ENCODE peak calls at places on chromosomes 2 and 18, in eight cellular contexts. One of them, this sample, is unnamed. For H3K4me1 and H3K27me3, the result is how much of the 10 kb centered on the place peaks cover.

GRCh38 chr2:37713258-37713700 is 41.8 kb upstream of the CDC42EP3 start:
- DNase-seq in left ventricle myocardium inferior: no peak
- DNase-seq in upper lobe of right lung: no peak
- DNase-seq in sigmoid colon: no peak
- DNase-seq in effector memory CD4-positive, alpha-beta T cell: no peak
- DNase-seq in ovary: no peak
- DNase-seq in neural progenitor cell: no peak
- DNase-seq in tibial artery: no peak
- DNase-seq in this sample: no peak

GRCh38 chr2:71742953-71743601 is 289.7 kb downstream of the DYSF start:
- DNase-seq in upper lobe of right lung: no peak
- DNase-seq in tibial artery: peak
- DNase-seq in left ventricle myocardium inferior: peak
- DNase-seq in effector memory CD4-positive, alpha-beta T cell: no peak
- DNase-seq in sigmoid colon: peak
- DNase-seq in ovary: peak
- DNase-seq in neural progenitor cell: no peak
- DNase-seq in this sample: no peak

GRCh38 chr2:13542061-13542460 is 825.3 kb downstream of the TRIB2 start:
- DNase-seq in left ventricle myocardium inferior: no peak
- DNase-seq in tibial artery: no peak
- DNase-seq in neural progenitor cell: no peak
- DNase-seq in sigmoid colon: no peak
- DNase-seq in ovary: no peak
- DNase-seq in effector memory CD4-positive, alpha-beta T cell: no peak
- DNase-seq in upper lobe of right lung: no peak
- DNase-seq in this sample: no peak

GRCh38 chr2:212892193-212892592 is 259.2 kb downstream of the IKZF2 start:
- DNase-seq in left ventricle myocardium inferior: no peak
- DNase-seq in upper lobe of right lung: no peak
- DNase-seq in effector memory CD4-positive, alpha-beta T cell: no peak
- DNase-seq in tibial artery: no peak
- DNase-seq in neural progenitor cell: peak
- DNase-seq in sigmoid colon: no peak
- DNase-seq in ovary: no peak
- DNase-seq in this sample: no peak

GRCh38 chr2:121480826-121481225 is 49.9 kb upstream of the RNU4ATAC start:
- DNase-seq in left ventricle myocardium inferior: no peak
- DNase-seq in sigmoid colon: peak
- DNase-seq in neural progenitor cell: no peak
- DNase-seq in effector memory CD4-positive, alpha-beta T cell: no peak
- DNase-seq in tibial artery: no peak
- DNase-seq in ovary: peak
- DNase-seq in upper lobe of right lung: no peak
- DNase-seq in this sample: no peak

GRCh38 chr2:223113161-223113560 is 61.2 kb downstream of the KCNE4 start:
- DNase-seq in sigmoid colon: no peak
- DNase-seq in upper lobe of right lung: no peak
- DNase-seq in left ventricle myocardium inferior: no peak
- DNase-seq in effector memory CD4-positive, alpha-beta T cell: no peak
- DNase-seq in ovary: no peak
- DNase-seq in tibial artery: no peak
- DNase-seq in neural progenitor cell: no peak
- DNase-seq in this sample: no peak

GRCh38 chr2:103773884-103774283 is 1012.1 kb downstream of the TMEM182 start:
- DNase-seq in neural progenitor cell: no peak
- DNase-seq in upper lobe of right lung: no peak
- DNase-seq in tibial artery: no peak
- DNase-seq in sigmoid colon: no peak
- DNase-seq in effector memory CD4-positive, alpha-beta T cell: no peak
- DNase-seq in ovary: no peak
- DNase-seq in left ventricle myocardium inferior: no peak
- DNase-seq in this sample: no peak

GRCh38 chr18:30093376-30093775 is 949.2 kb downstream of the DSC3 start:
- DNase-seq in left ventricle myocardium inferior: no peak
- DNase-seq in sigmoid colon: no peak
- DNase-seq in upper lobe of right lung: no peak
- DNase-seq in ovary: no peak
- DNase-seq in neural progenitor cell: no peak
- DNase-seq in tibial artery: no peak
- DNase-seq in effector memory CD4-positive, alpha-beta T cell: no peak
- DNase-seq in this sample: no peak

GRCh38 chr18:46723856-46724415 is 32.9 kb downstream of the ST8SIA5 start:
- DNase-seq in effector memory CD4-positive, alpha-beta T cell: no peak
- DNase-seq in upper lobe of right lung: no peak
- DNase-seq in ovary: no peak
- DNase-seq in left ventricle myocardium inferior: no peak
- DNase-seq in tibial artery: no peak
- DNase-seq in sigmoid colon: no peak
- DNase-seq in neural progenitor cell: no peak
- DNase-seq in this sample: no peak

GRCh38 chr2:30026091-30027055 is 105.0 kb upstream of the ALK start:
- DNase-seq in ovary: no peak
- DNase-seq in tibial artery: no peak
- DNase-seq in upper lobe of right lung: peak
- DNase-seq in left ventricle myocardium inferior: peak
- DNase-seq in effector memory CD4-positive, alpha-beta T cell: no peak
- DNase-seq in sigmoid colon: no peak
- DNase-seq in neural progenitor cell: peak
- DNase-seq in this sample: no peak

GRCh38 chr2:233329489-233330135 is 22.0 kb downstream of the SAG start:
- DNase-seq in upper lobe of right lung: no peak
- DNase-seq in neural progenitor cell: peak
- DNase-seq in left ventricle myocardium inferior: no peak
- DNase-seq in effector memory CD4-positive, alpha-beta T cell: no peak
- DNase-seq in tibial artery: no peak
- DNase-seq in ovary: no peak
- DNase-seq in sigmoid colon: no peak
- DNase-seq in this sample: no peak

GRCh38 chr2:241296767-241297166 is 18.7 kb downstream of the HDLBP start:
- DNase-seq in tibial artery: no peak
- DNase-seq in ovary: no peak
- DNase-seq in effector memory CD4-positive, alpha-beta T cell: no peak
- DNase-seq in upper lobe of right lung: no peak
- DNase-seq in left ventricle myocardium inferior: no peak
- DNase-seq in neural progenitor cell: no peak
- DNase-seq in sigmoid colon: no peak
- DNase-seq in this sample: no peak

GRCh38 chr2:8661736-8662135 is 20.1 kb upstream of the ID2 start:
- DNase-seq in left ventricle myocardium inferior: no peak
- DNase-seq in effector memory CD4-positive, alpha-beta T cell: no peak
- DNase-seq in upper lobe of right lung: peak
- DNase-seq in tibial artery: peak
- DNase-seq in neural progenitor cell: no peak
- DNase-seq in sigmoid colon: peak
- DNase-seq in ovary: peak
- DNase-seq in this sample: no peak

GRCh38 chr18:6729247-6730091 is at the start of gene ARHGAP28:
- DNase-seq in tibial artery: peak
- DNase-seq in effector memory CD4-positive, alpha-beta T cell: no peak
- DNase-seq in sigmoid colon: peak
- DNase-seq in ovary: peak
- DNase-seq in upper lobe of right lung: peak
- DNase-seq in neural progenitor cell: peak
- DNase-seq in left ventricle myocardium inferior: peak
- DNase-seq in this sample: no peak

GRCh38 chr2:109349555-109350430 is 220.8 kb downstream of the SH3RF3 start:
- DNase-seq in sigmoid colon: no peak
- DNase-seq in ovary: no peak
- DNase-seq in tibial artery: no peak
- DNase-seq in left ventricle myocardium inferior: no peak
- DNase-seq in upper lobe of right lung: peak
- DNase-seq in neural progenitor cell: no peak
- DNase-seq in effector memory CD4-positive, alpha-beta T cell: no peak
- DNase-seq in this sample: no peak

GRCh38 chr2:84458436-84459027 is 548 bp downstream of the SUCLG1 start:
- DNase-seq in sigmoid colon: peak
- DNase-seq in tibial artery: peak
- DNase-seq in effector memory CD4-positive, alpha-beta T cell: no peak
- DNase-seq in ovary: no peak
- DNase-seq in left ventricle myocardium inferior: no peak
- DNase-seq in upper lobe of right lung: no peak
- DNase-seq in neural progenitor cell: peak
- DNase-seq in this sample: no peak

GRCh38 chr18:57666818-57667497 is 45.3 kb upstream of the NARS1 start:
- DNase-seq in upper lobe of right lung: no peak
- DNase-seq in sigmoid colon: no peak
- DNase-seq in left ventricle myocardium inferior: no peak
- DNase-seq in tibial artery: no peak
- DNase-seq in ovary: no peak
- DNase-seq in neural progenitor cell: no peak
- DNase-seq in effector memory CD4-positive, alpha-beta T cell: no peak
- DNase-seq in this sample: no peak

GRCh38 chr2:33494877-33495641 is 18.6 kb downstream of the RASGRP3 start:
- DNase-seq in left ventricle myocardium inferior: no peak
- DNase-seq in neural progenitor cell: no peak
- DNase-seq in ovary: no peak
- DNase-seq in sigmoid colon: no peak
- DNase-seq in effector memory CD4-positive, alpha-beta T cell: no peak
- DNase-seq in tibial artery: no peak
- DNase-seq in upper lobe of right lung: no peak
- DNase-seq in this sample: no peak

GRCh38 chr2:121643877-121644276 is 5.4 kb downstream of the CLASP1 start:
- DNase-seq in left ventricle myocardium inferior: no peak
- DNase-seq in upper lobe of right lung: no peak
- DNase-seq in effector memory CD4-positive, alpha-beta T cell: no peak
- DNase-seq in neural progenitor cell: no peak
- DNase-seq in sigmoid colon: no peak
- DNase-seq in ovary: no peak
- DNase-seq in tibial artery: no peak
- DNase-seq in this sample: no peak

DNA sequence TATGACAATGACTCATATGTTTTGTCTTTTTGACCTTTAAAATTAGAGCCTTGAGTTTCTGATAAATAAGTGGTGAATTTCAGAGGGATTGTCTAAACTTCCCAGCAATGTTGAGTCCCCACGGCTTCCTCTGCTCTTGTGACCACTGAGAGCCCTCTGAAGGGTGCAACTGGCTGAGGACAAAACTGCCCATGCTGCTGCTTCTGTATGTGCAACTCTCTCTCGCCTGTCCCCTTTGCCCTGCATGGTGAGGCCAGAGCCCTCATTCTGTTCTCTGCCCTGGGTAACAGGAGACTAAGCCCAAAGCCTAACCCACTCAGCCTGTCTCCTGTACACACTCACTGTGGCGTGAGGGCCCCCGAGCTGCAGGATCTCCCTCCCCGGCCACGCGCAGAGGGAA is 52.6 kb upstream of the SLC14A1 start:
- DNase-seq in sigmoid colon: no peak
- DNase-seq in upper lobe of right lung: no peak
- DNase-seq in effector memory CD4-positive, alpha-beta T cell: no peak
- DNase-seq in left ventricle myocardium inferior: no peak
- DNase-seq in neural progenitor cell: no peak
- DNase-seq in ovary: no peak
- DNase-seq in tibial artery: no peak
- DNase-seq in this sample: no peak
- H3K4me1 ChIP-seq in sigmoid colon: under half
- H3K4me1 ChIP-seq in upper lobe of right lung: under half
- H3K4me1 ChIP-seq in effector memory CD4-positive, alpha-beta T cell: under half
- H3K4me1 ChIP-seq in left ventricle myocardium inferior: under half
- H3K4me1 ChIP-seq in neural progenitor cell: under half
- H3K4me1 ChIP-seq in ovary: under half
- H3K4me1 ChIP-seq in tibial artery: under half
- H3K4me1 ChIP-seq in this sample: under half

GRCh38 chr2:191856111-191856876 is 9.4 kb upstream of the CAVIN2 start:
- DNase-seq in tibial artery: no peak
- DNase-seq in effector memory CD4-positive, alpha-beta T cell: no peak
- DNase-seq in upper lobe of right lung: no peak
- DNase-seq in neural progenitor cell: no peak
- DNase-seq in left ventricle myocardium inferior: no peak
- DNase-seq in sigmoid colon: no peak
- DNase-seq in ovary: no peak
- DNase-seq in this sample: no peak
- H3K27ac ChIP-seq in tibial artery: no peak
- H3K27ac ChIP-seq in effector memory CD4-positive, alpha-beta T cell: no peak
- H3K27ac ChIP-seq in upper lobe of right lung: no peak
- H3K27ac ChIP-seq in neural progenitor cell: no peak
- H3K27ac ChIP-seq in left ventricle myocardium inferior: peak
- H3K27ac ChIP-seq in sigmoid colon: no peak
- H3K27ac ChIP-seq in ovary: no peak
- H3K27ac ChIP-seq in this sample: no peak

GRCh38 chr2:239002960-239003932 is 155.4 kb downstream of the TWIST2 start:
- DNase-seq in upper lobe of right lung: peak
- DNase-seq in left ventricle myocardium inferior: no peak
- DNase-seq in tibial artery: no peak
- DNase-seq in effector memory CD4-positive, alpha-beta T cell: no peak
- DNase-seq in ovary: peak
- DNase-seq in neural progenitor cell: no peak
- DNase-seq in sigmoid colon: peak
- DNase-seq in this sample: no peak
- H3K27me3 ChIP-seq in upper lobe of right lung: under half
- H3K27me3 ChIP-seq in left ventricle myocardium inferior: half or more
- H3K27me3 ChIP-seq in tibial artery: under half
- H3K27me3 ChIP-seq in effector memory CD4-positive, alpha-beta T cell: under half
- H3K27me3 ChIP-seq in ovary: under half
- H3K27me3 ChIP-seq in neural progenitor cell: under half
- H3K27me3 ChIP-seq in sigmoid colon: under half
- H3K27me3 ChIP-seq in this sample: under half

GRCh38 chr2:168528469-168528868 is 72.4 kb downstream of the CERS6 start:
- DNase-seq in ovary: no peak
- DNase-seq in effector memory CD4-positive, alpha-beta T cell: no peak
- DNase-seq in upper lobe of right lung: no peak
- DNase-seq in tibial artery: no peak
- DNase-seq in neural progenitor cell: no peak
- DNase-seq in left ventricle myocardium inferior: no peak
- DNase-seq in sigmoid colon: no peak
- DNase-seq in this sample: no peak

GRCh38 chr2:168525741-168526140 is 69.7 kb downstream of the CERS6 start:
- DNase-seq in left ventricle myocardium inferior: no peak
- DNase-seq in tibial artery: no peak
- DNase-seq in sigmoid colon: no peak
- DNase-seq in neural progenitor cell: no peak
- DNase-seq in effector memory CD4-positive, alpha-beta T cell: no peak
- DNase-seq in ovary: no peak
- DNase-seq in upper lobe of right lung: no peak
- DNase-seq in this sample: no peak

GRCh38 chr2:168528016-168528415 is 71.9 kb downstream of the CERS6 start:
- DNase-seq in left ventricle myocardium inferior: no peak
- DNase-seq in tibial artery: no peak
- DNase-seq in ovary: no peak
- DNase-seq in neural progenitor cell: no peak
- DNase-seq in upper lobe of right lung: no peak
- DNase-seq in effector memory CD4-positive, alpha-beta T cell: no peak
- DNase-seq in sigmoid colon: no peak
- DNase-seq in this sample: no peak

GRCh38 chr2:168525020-168525419 is 68.9 kb downstream of the CERS6 start:
- DNase-seq in ovary: no peak
- DNase-seq in sigmoid colon: no peak
- DNase-seq in left ventricle myocardium inferior: no peak
- DNase-seq in tibial artery: no peak
- DNase-seq in neural progenitor cell: no peak
- DNase-seq in upper lobe of right lung: no peak
- DNase-seq in effector memory CD4-positive, alpha-beta T cell: no peak
- DNase-seq in this sample: no peak

GRCh38 chr2:168526641-168527040 is 70.6 kb downstream of the CERS6 start:
- DNase-seq in upper lobe of right lung: no peak
- DNase-seq in effector memory CD4-positive, alpha-beta T cell: no peak
- DNase-seq in ovary: peak
- DNase-seq in tibial artery: peak
- DNase-seq in left ventricle myocardium inferior: no peak
- DNase-seq in sigmoid colon: peak
- DNase-seq in neural progenitor cell: no peak
- DNase-seq in this sample: no peak
- H3K4me1 ChIP-seq in upper lobe of right lung: under half
- H3K4me1 ChIP-seq in effector memory CD4-positive, alpha-beta T cell: under half
- H3K4me1 ChIP-seq in ovary: under half
- H3K4me1 ChIP-seq in tibial artery: half or more
- H3K4me1 ChIP-seq in left ventricle myocardium inferior: half or more
- H3K4me1 ChIP-seq in sigmoid colon: under half
- H3K4me1 ChIP-seq in neural progenitor cell: under half
- H3K4me1 ChIP-seq in this sample: under half

This sample was measured in CD4-positive, alpha-beta memory T cell.